ENCODE peak calls at places on chromosomes 13 and 19, in seven cellular contexts. K is heart left ventricle, I is AG04450, J is brain microvascular endothelial cell, V is aorta, M is mesendoderm, L is esophagus squamous epithelium. Y is an unnamed sample.

GRCh38 chr19:13959962-13960862 is 7.9 kb downstream of the DCAF15 start:
- DNase-seq in K (no peak), I (no peak), J (no peak), V (peak; percentile 73), M (peak; percentile 59), L (no peak), Y (no peak)

GRCh38 chr19:2551172-2551863 is 75.4 kb downstream of the GADD45B start:
- DNase-seq in K (no peak), I (no peak), J (no peak), V (no peak), M (no peak), L (no peak), Y (no peak)

GRCh38 chr13:48586591-48587103 is 53.8 kb upstream of the RCBTB2 start:
- DNase-seq in K (no peak), I (no peak), J (no peak), V (peak; percentile 80), M (peak; percentile 83), L (no peak), Y (no peak)

GRCh38 chr19:37361994-37362393 is 8.9 kb upstream of the ZNF527 start:
- DNase-seq in K (no peak), I (peak; percentile 24), J (peak; percentile 14), V (no peak), M (no peak), L (no peak), Y (no peak)

GRCh38 chr13:112851107-112852046 is 117.6 kb upstream of the MCF2L start:
- DNase-seq in K (no peak), I (no peak), J (no peak), V (no peak), M (no peak), L (no peak), Y (no peak)

GRCh38 chr13:27500806-27501534 is 50.6 kb upstream of the MTIF3 start:
- DNase-seq in K (no peak), I (no peak), J (no peak), V (no peak), M (no peak), L (no peak), Y (no peak)

GRCh38 chr19:10007366-10007765 is 2.9 kb downstream of the COL5A3 start:
- DNase-seq in K (peak; percentile 76), I (no peak), J (no peak), V (no peak), M (no peak), L (no peak), Y (no peak)

GRCh38 chr13:21071015-21071414 is 9.6 kb upstream of the LATS2 start:
- DNase-seq in K (no peak), I (no peak), J (no peak), V (no peak), M (peak; percentile 55), L (no peak), Y (no peak)

GRCh38 chr19:10299545-10300458 is 9.8 kb downstream of the ZGLP1 start:
- DNase-seq in K (no peak), I (no peak), J (no peak), V (no peak), M (no peak), L (no peak), Y (no peak)

GRCh38 chr19:20367811-20368294 is 197.7 kb downstream of the ZNF737 start:
- DNase-seq in K (no peak), I (no peak), J (no peak), V (no peak), M (peak; percentile 97), L (no peak), Y (no peak)

GRCh38 chr13:97111705-97112104 is 110.4 kb upstream of the MBNL2 start:
- DNase-seq in K (no peak), I (no peak), J (no peak), V (no peak), M (no peak), L (no peak), Y (no peak)

GRCh38 chr13:102582256-102582655 is 14.5 kb upstream of the TPP2 start:
- DNase-seq in K (no peak), I (no peak), J (no peak), V (no peak), M (no peak), L (no peak), Y (no peak)

GRCh38 chr19:14554382-14554812 is 17.5 kb downstream of the NDUFB7 start:
- DNase-seq in K (no peak), I (no peak), J (no peak), V (no peak), M (peak; percentile 51), L (no peak), Y (peak; percentile 31)

GRCh38 chr13:37109080-37109678 is 3.7 kb upstream of the CSNK1A1L start:
- DNase-seq in K (no peak), I (peak; percentile 10), J (peak; percentile 68), V (no peak), M (peak; percentile 38), L (no peak), Y (no peak)

GRCh38 chr19:32203161-32203560 is 142.2 kb upstream of the ZNF507 start:
- DNase-seq in K (no peak), I (no peak), J (no peak), V (peak; percentile 24), M (no peak), L (no peak), Y (no peak)

GRCh38 chr13:48679941-48680630 is 26.4 kb downstream of the CYSLTR2 start:
- DNase-seq in K (no peak), I (no peak), J (no peak), V (no peak), M (no peak), L (no peak), Y (no peak)

GRCh38 chr19:873084-874019 is 13.9 kb downstream of the CFD start:
- DNase-seq in K (no peak), I (no peak), J (no peak), V (no peak), M (peak; percentile 74), L (peak; percentile 56), Y (peak; percentile 64)

GRCh38 chr19:8600064-8600463 is 10.5 kb downstream of the ADAMTS10 start:
- DNase-seq in K (no peak), I (no peak), J (no peak), V (no peak), M (no peak), L (no peak), Y (no peak)

GRCh38 chr13:52353116-52353718 is 52.8 kb downstream of the THSD1 start:
- DNase-seq in K (no peak), I (no peak), J (peak; percentile 11), V (no peak), M (no peak), L (no peak), Y (no peak)

GRCh38 chr13:27110056-27110746 is 61.4 kb downstream of the USP12 start:
- DNase-seq in K (no peak), I (no peak), J (no peak), V (no peak), M (no peak), L (no peak), Y (no peak)

GRCh38 chr19:53308339-53308811 is 25.2 kb upstream of the ZNF845 start:
- DNase-seq in K (no peak), I (no peak), J (no peak), V (peak; percentile 78), M (peak; percentile 89), L (no peak), Y (no peak)

GRCh38 chr13:41520699-41521630 is 63.6 kb downstream of the RGCC start:
- DNase-seq in K (no peak), I (no peak), J (no peak), V (no peak), M (no peak), L (no peak), Y (no peak)

DNA sequence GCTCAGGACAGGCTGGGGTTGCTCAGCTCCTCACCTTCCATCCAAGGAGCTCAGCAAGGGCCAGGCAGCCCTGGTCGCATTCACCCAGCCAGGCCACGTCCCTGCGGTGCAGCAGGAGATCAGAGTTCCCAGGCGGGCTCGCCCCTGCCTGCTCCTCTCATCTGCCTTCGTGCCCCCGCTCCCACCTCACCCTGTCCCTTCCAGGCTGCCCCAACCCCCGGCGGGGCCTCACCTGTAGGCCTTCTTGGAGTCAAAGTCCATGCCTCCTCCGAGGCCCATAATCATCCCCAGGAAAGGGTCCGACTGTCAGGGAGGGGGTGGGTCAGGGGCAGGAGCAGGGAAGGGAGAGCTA is 1.3 kb upstream of the RINL start:
- DNase-seq in K (peak; percentile 51), I (no peak), J (no peak), V (no peak), M (no peak), L (no peak), Y (no peak)
- H3K27ac ChIP-seq in K (no peak overlapping the region), I (no peak overlapping the region), J (no peak overlapping the region), V (no peak overlapping the region), M (no peak overlapping the region), L (no peak overlapping the region), Y (peak overlapping the region; percentile 96)

DNA sequence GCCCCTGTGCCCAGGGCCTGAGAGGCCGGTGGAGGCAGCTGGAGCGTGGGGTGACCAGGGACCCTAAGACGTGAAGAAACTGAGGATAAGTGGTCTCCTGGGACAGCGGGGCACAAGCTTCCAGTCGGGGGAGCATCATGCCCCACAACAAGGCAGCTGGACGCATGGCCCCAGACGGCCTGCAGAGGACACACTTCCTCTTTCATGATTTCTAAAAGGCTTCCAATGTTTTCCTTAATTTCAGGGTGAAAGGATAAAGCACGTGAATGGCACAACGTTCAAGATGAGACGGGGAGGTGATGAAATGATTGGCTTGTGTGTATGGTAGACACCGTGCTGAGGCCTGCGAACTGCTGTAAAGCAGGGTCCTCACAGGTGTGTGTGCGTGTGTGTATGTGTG is 20.2 kb upstream of the MYDGF start:
- DNase-seq in K (no peak), I (no peak), J (no peak), V (no peak), M (no peak), L (no peak), Y (no peak)
- H3K27ac ChIP-seq in K (no peak overlapping the region), I (no peak overlapping the region), J (no peak overlapping the region), V (no peak overlapping the region), M (no peak overlapping the region), L (no peak overlapping the region), Y (no peak overlapping the region)

DNA sequence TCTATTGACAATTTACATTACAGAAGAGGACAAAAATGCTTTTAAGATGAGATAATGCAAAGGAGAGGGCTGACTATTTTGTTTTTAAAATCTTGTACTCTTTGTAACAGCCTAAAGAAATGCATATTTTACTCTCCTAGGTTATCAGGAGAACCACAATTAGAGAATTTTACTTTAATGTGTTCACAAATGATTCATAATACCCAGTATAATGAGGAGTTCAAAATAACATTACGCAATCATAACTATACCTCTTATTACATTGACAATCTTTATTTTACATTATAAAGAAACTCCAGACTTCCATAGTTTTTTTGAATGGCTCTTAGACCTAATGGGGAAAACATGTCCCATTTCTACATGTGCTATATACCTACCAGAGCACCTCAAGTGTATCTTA is 1089.7 kb downstream of the PCDH17 start:
- DNase-seq in K (no peak), I (no peak), J (no peak), V (no peak), M (no peak), L (no peak), Y (no peak)
- H3K27ac ChIP-seq in K (no peak overlapping the region), I (no peak overlapping the region), J (no peak overlapping the region), V (no peak overlapping the region), M (no peak overlapping the region), L (no peak overlapping the region), Y (no peak overlapping the region)

DNA sequence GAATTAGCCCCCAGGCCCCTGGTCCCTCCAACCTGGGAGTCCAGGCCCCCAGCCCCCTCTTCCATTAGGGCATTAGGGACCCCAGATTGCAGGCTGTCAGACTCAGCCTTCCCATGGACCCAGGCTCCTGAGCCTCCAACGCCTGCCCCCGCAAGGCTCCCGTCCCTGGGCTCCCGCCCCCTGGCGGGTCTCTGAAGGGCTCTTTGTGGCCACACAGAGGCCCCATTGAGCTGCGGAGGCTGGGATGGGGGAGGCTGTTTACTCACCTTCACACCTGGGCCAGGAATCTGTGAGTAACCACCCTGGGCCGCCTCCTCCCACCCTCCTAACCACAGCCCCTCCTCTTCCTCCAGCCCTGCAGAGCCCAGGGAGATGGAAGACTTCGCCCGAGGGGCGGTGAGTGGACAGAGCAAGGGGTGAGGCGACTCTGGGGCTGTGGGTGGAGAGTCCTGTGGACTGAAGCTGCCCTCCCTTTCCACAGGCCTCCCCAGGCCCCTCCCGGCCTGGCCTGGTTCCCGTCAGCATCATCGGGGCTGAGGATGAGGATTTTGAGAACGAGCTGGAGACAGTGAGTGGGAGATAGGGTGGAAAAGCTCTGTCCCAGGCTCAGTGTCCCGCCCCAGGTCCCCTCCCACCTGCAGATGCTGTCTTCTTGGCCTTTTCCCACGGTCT is 4.9 kb downstream of the ARHGEF1 start:
- DNase-seq in K (no peak), I (no peak), J (no peak), V (no peak), M (peak; percentile 96), L (no peak), Y (peak; percentile 63)
- H3K27ac ChIP-seq in K (no peak overlapping the region), I (peak overlapping the region; percentile 11), J (no peak overlapping the region), V (no peak overlapping the region), M (peak overlapping the region; percentile 41), L (peak overlapping the region; percentile 68), Y (peak overlapping the region; percentile 82)

Y was measured in small intestine.